ENCODE peak calls at places on chromosomes 12 and 14, in five cellular contexts. D is left ventricle myocardium inferior, W is DND-41, X is upper lobe of right lung, E is esophagus squamous epithelium. R is an unnamed sample.
A peak's percentile ranks its signal among the peaks of the same experiment; 100 is the strongest.

GRCh38 chr12:8156845-8157244 is at the start of gene ZNF705A:
- DNase-seq in D (no peak), W (no peak), X (no peak), E (no peak), R (no peak)

GRCh38 chr14:76767681-76768055 is 6.4 kb downstream of the VASH1 start:
- DNase-seq in D (no peak), W (no peak), X (no peak), E (no peak), R (no peak)

GRCh38 chr12:6297170-6297569 is 13.3 kb upstream of the PLEKHG6 start:
- DNase-seq in D (no peak), W (no peak), X (no peak), E (no peak), R (no peak)

GRCh38 chr12:153080-153746 is 60.7 kb downstream of the SLC6A12 start:
- DNase-seq in D (peak; percentile 59), W (peak; percentile 57), X (peak; percentile 84), E (no peak), R (peak; percentile 6)

GRCh38 chr14:89302396-89302950 is 114.6 kb downstream of the FOXN3 start:
- DNase-seq in D (no peak), W (no peak), X (no peak), E (no peak), R (no peak)

GRCh38 chr12:71277866-71278265 is 120.1 kb upstream of the TSPAN8 start:
- DNase-seq in D (no peak), W (no peak), X (no peak), E (no peak), R (no peak)

GRCh38 chr12:40820794-40821484 is 128.7 kb downstream of the CNTN1 start:
- DNase-seq in D (no peak), W (no peak), X (no peak), E (no peak), R (no peak)

GRCh38 chr12:72063073-72063472 is 124.4 kb downstream of the TPH2 start:
- DNase-seq in D (no peak), W (no peak), X (no peak), E (no peak), R (no peak)

GRCh38 chr12:13289644-13290285 is 93.2 kb downstream of the EMP1 start:
- DNase-seq in D (no peak), W (no peak), X (no peak), E (no peak), R (no peak)

GRCh38 chr14:76784881-76785280 is 23.6 kb downstream of the VASH1 start:
- DNase-seq in D (peak; percentile 84), W (peak; percentile 65), X (peak; percentile 80), E (no peak), R (peak; percentile 17)

GRCh38 chr12:18158774-18159557 is 69.0 kb upstream of the RERGL start:
- DNase-seq in D (no peak), W (peak; percentile 24), X (no peak), E (no peak), R (no peak)

GRCh38 chr12:89768586-89769482 is 60.2 kb upstream of the ATP2B1 start:
- DNase-seq in D (no peak), W (no peak), X (no peak), E (no peak), R (no peak)

GRCh38 chr12:75661927-75662326 is 150.5 kb upstream of the KRR1 start:
- DNase-seq in D (no peak), W (no peak), X (no peak), E (no peak), R (no peak)

GRCh38 chr12:32548691-32549412 is 130.2 kb upstream of the DNM1L start:
- DNase-seq in D (no peak), W (no peak), X (no peak), E (no peak), R (no peak)

GRCh38 chr12:1837541-1838206 is 17.3 kb downstream of the LRTM2 start:
- DNase-seq in D (no peak), W (no peak), X (no peak), E (no peak), R (no peak)

GRCh38 chr14:59728294-59728693 is 142.3 kb downstream of the RTN1 start:
- DNase-seq in D (no peak), W (no peak), X (no peak), E (no peak), R (no peak)

GRCh38 chr14:92886337-92886736 is 36.6 kb upstream of the CHGA start:
- DNase-seq in D (no peak), W (no peak), X (no peak), E (no peak), R (no peak)

GRCh38 chr14:28635387-28635786 is 131.2 kb upstream of the FOXG1 start:
- DNase-seq in D (no peak), W (peak; percentile 4), X (no peak), E (no peak), R (no peak)

GRCh38 chr14:105087963-105088811 is 23.0 kb upstream of the GPR132 start:
- DNase-seq in D (peak; percentile 62), W (no peak), X (peak; percentile 84), E (no peak), R (no peak)

GRCh38 chr12:29152223-29152868 is 3.3 kb downstream of the FAR2 start:
- DNase-seq in D (no peak), W (no peak), X (no peak), E (no peak), R (no peak)

GRCh38 chr12:2640709-2641108 is 154.1 kb upstream of the FKBP4 start:
- DNase-seq in D (peak; percentile 40), W (no peak), X (peak; percentile 64), E (no peak), R (no peak)

GRCh38 chr14:54564799-54565235 is 2.1 kb upstream of the SAMD4A start:
- DNase-seq in D (no peak), W (no peak), X (no peak), E (no peak), R (peak; percentile 50)

GRCh38 chr14:54565236-54566151 is 1.4 kb upstream of the SAMD4A start:
- DNase-seq in D (peak; percentile 96), W (peak; percentile 59), X (peak; percentile 96), E (peak; percentile 56), R (peak; percentile 76)

GRCh38 chr14:54566152-54566409 is 847 bp upstream of the SAMD4A start:
- DNase-seq in D (no peak), W (no peak), X (no peak), E (no peak), R (no peak)

GRCh38 chr14:54562334-54562733 is 4.6 kb upstream of the SAMD4A start:
- DNase-seq in D (no peak), W (no peak), X (no peak), E (no peak), R (no peak)

DNA sequence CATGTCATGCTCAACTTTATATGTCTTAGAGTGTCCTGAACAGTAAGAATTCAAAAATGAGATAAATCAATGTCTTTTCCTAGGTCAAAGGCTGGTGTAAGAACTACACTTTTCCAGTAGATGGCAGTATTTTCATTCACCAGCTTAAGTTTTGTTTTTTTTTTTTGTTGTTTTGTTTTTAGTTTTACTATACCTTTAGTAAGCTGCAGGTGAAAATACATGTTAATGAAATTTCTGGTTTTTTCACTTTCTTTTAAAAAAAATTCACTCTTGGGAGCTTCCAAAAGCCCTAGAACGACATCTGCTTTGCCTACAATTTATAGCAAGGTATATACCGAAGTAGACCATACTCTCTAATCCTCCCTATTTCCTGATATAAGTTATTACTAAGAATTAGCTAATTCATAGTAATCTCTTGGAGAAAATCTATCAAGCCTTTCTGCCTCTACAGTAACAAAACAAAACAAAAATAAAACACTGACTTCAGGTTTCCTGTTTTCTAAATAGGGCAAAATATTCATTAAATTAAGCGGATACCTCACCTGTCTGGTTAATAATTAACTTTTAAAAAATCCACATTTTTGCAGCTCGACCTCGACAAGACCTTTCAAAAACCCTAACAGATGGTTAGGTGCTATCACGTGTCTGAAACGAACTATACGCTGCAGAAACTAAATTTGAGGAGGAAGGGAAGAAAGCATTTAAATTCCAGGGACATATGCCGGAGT is 2.7 kb upstream of the SAMD4A start:
- DNase-seq in D (no peak), W (no peak), X (no peak), E (no peak), R (no peak)
- H3K27me3 ChIP-seq in D (no peaks in the 10 kb centered on the region), W (peaks cover 54% of the 10 kb centered on the region), X (no peaks in the 10 kb centered on the region), E (peaks cover 31% of the 10 kb centered on the region), R (peaks cover 11% of the 10 kb centered on the region)

GRCh38 chr12:53495903-53496751 is 3.1 kb downstream of the MAP3K12 start:
- DNase-seq in D (no peak), W (no peak), X (peak; percentile 64), E (no peak), R (no peak)

GRCh38 chr12:53498235-53498630 is 1.0 kb downstream of the MAP3K12 start:
- DNase-seq in D (no peak), W (no peak), X (no peak), E (no peak), R (no peak)

GRCh38 chr12:53499261-53500118 is at the start of gene MAP3K12:
- DNase-seq in D (peak; percentile 68), W (peak; percentile 74), X (peak; percentile 83), E (no peak), R (peak; percentile 74)

GRCh38 chr12:53497461-53497860 is 1.8 kb downstream of the MAP3K12 start:
- DNase-seq in D (no peak), W (no peak), X (peak; percentile 59), E (no peak), R (no peak)

GRCh38 chr12:53496752-53497032 is 2.6 kb downstream of the MAP3K12 start:
- DNase-seq in D (no peak), W (no peak), X (no peak), E (no peak), R (no peak)
- H3K4me3 ChIP-seq in D (peak overlapping the region; percentile 6), W (no peak overlapping the region), X (peak overlapping the region; percentile 7), E (peak overlapping the region; percentile 22), R (no peak overlapping the region)

GRCh38 chr12:99486277-99486676 is 161.3 kb upstream of the GARIN6 start:
- DNase-seq in D (no peak), W (no peak), X (no peak), E (no peak), R (no peak)
- H3K9me3 ChIP-seq in D (peaks cover 64% of the 10 kb centered on the region), W (no peaks in the 10 kb centered on the region), X (no peaks in the 10 kb centered on the region), E (no peaks in the 10 kb centered on the region), R (no peaks in the 10 kb centered on the region)

GRCh38 chr14:81435048-81435577 is 35.0 kb upstream of the STON2 start:
- DNase-seq in D (no peak), W (no peak), X (no peak), E (no peak), R (no peak)
- H3K27me3 ChIP-seq in D (peaks cover 93% of the 10 kb centered on the region), W (peaks cover 4% of the 10 kb centered on the region), X (peaks cover 24% of the 10 kb centered on the region), E (peaks cover 61% of the 10 kb centered on the region), R (peaks cover 47% of the 10 kb centered on the region)

GRCh38 chr14:99270491-99271287 is 1.3 kb downstream of the BCL11B start:
- DNase-seq in D (no peak), W (peak; percentile 52), X (no peak), E (no peak), R (no peak)
- H3K4me3 ChIP-seq in D (peak overlapping the region; percentile 61), W (peak overlapping the region; percentile 69), X (peak overlapping the region; percentile 45), E (peak overlapping the region; percentile 79), R (peak overlapping the region; percentile 91)

R was measured in CD8-positive, alpha-beta memory T cell.